ENCODE peak calls at places on chromosomes 1 and 21, in five cellular contexts. One of them, this sample, is unnamed.

GRCh38 chr1:230186874-230187273 is 119.8 kb downstream of the GALNT2 start:
- DNase-seq in GM23338: no peak
- DNase-seq in Panc1: no peak
- DNase-seq in GM12892: no peak
- DNase-seq in sigmoid colon: no peak
- DNase-seq in this sample: no peak

GRCh38 chr1:35748326-35748725 is 21.5 kb downstream of the CLSPN start:
- DNase-seq in GM23338: no peak
- DNase-seq in Panc1: no peak
- DNase-seq in GM12892: no peak
- DNase-seq in sigmoid colon: no peak
- DNase-seq in this sample: no peak

GRCh38 chr1:27109103-27109822 is 45.7 kb downstream of the SLC9A1 start:
- DNase-seq in GM23338: peak
- DNase-seq in Panc1: no peak
- DNase-seq in GM12892: no peak
- DNase-seq in sigmoid colon: no peak
- DNase-seq in this sample: no peak

GRCh38 chr1:21766210-21766609 is 16.7 kb downstream of the USP48 start:
- DNase-seq in GM23338: no peak
- DNase-seq in Panc1: no peak
- DNase-seq in GM12892: no peak
- DNase-seq in sigmoid colon: no peak
- DNase-seq in this sample: no peak

GRCh38 chr1:167715653-167716302 is 6.0 kb upstream of the MPZL1 start:
- DNase-seq in GM23338: no peak
- DNase-seq in Panc1: no peak
- DNase-seq in GM12892: no peak
- DNase-seq in sigmoid colon: no peak
- DNase-seq in this sample: no peak

GRCh38 chr1:64546018-64546417 is 76.1 kb downstream of the CACHD1 start:
- DNase-seq in GM23338: peak
- DNase-seq in Panc1: no peak
- DNase-seq in GM12892: no peak
- DNase-seq in sigmoid colon: no peak
- DNase-seq in this sample: no peak

GRCh38 chr1:100955322-100955721 is 59.4 kb downstream of the SLC30A7 start:
- DNase-seq in GM23338: no peak
- DNase-seq in Panc1: no peak
- DNase-seq in GM12892: no peak
- DNase-seq in sigmoid colon: no peak
- DNase-seq in this sample: no peak

GRCh38 chr1:62417351-62417999 is 19.4 kb upstream of the USP1 start:
- DNase-seq in GM23338: no peak
- DNase-seq in Panc1: no peak
- DNase-seq in GM12892: no peak
- DNase-seq in sigmoid colon: no peak
- DNase-seq in this sample: no peak

GRCh38 chr1:47436979-47437517 is 796 bp upstream of the FOXD2 start:
- DNase-seq in GM23338: peak
- DNase-seq in Panc1: no peak
- DNase-seq in GM12892: no peak
- DNase-seq in sigmoid colon: no peak
- DNase-seq in this sample: no peak

GRCh38 chr1:85394130-85394529 is 70.8 kb downstream of the DDAH1 start:
- DNase-seq in GM23338: no peak
- DNase-seq in Panc1: no peak
- DNase-seq in GM12892: no peak
- DNase-seq in sigmoid colon: no peak
- DNase-seq in this sample: no peak

GRCh38 chr1:927741-928140 is 4.0 kb downstream of the SAMD11 start:
- DNase-seq in GM23338: no peak
- DNase-seq in Panc1: no peak
- DNase-seq in GM12892: no peak
- DNase-seq in sigmoid colon: no peak
- DNase-seq in this sample: no peak

GRCh38 chr1:927234-927633 is 3.5 kb downstream of the SAMD11 start:
- DNase-seq in GM23338: no peak
- DNase-seq in Panc1: no peak
- DNase-seq in GM12892: no peak
- DNase-seq in sigmoid colon: no peak
- DNase-seq in this sample: no peak

GRCh38 chr1:923991-924618 is 382 bp downstream of the SAMD11 start:
- DNase-seq in GM23338: no peak
- DNase-seq in Panc1: no peak
- DNase-seq in GM12892: no peak
- DNase-seq in sigmoid colon: no peak
- DNase-seq in this sample: no peak

GRCh38 chr1:924619-925323 is 1.0 kb downstream of the SAMD11 start:
- DNase-seq in GM23338: peak
- DNase-seq in Panc1: no peak
- DNase-seq in GM12892: no peak
- DNase-seq in sigmoid colon: no peak
- DNase-seq in this sample: no peak

GRCh38 chr1:925532-926421 is 2.1 kb downstream of the SAMD11 start:
- DNase-seq in GM23338: no peak
- DNase-seq in Panc1: no peak
- DNase-seq in GM12892: no peak
- DNase-seq in sigmoid colon: no peak
- DNase-seq in this sample: no peak
- TF ChIP-seq POLR2AphosphoS5 in GM23338: no peak
- TF ChIP-seq POLR2AphosphoS5 in Panc1: peak
- TF ChIP-seq POLR2AphosphoS5 in GM12892: no peak
- TF ChIP-seq POLR2AphosphoS5 in sigmoid colon: no peak
- TF ChIP-seq POLR2AphosphoS5 in this sample: no peak

GRCh38 chr21:25573409-25574206 is 33.7 kb downstream of the MRPL39 start:
- DNase-seq in GM23338: no peak
- DNase-seq in Panc1: peak
- DNase-seq in GM12892: no peak
- DNase-seq in sigmoid colon: no peak
- DNase-seq in this sample: no peak
- TF ChIP-seq POLR2AphosphoS5 in GM23338: no peak
- TF ChIP-seq POLR2AphosphoS5 in Panc1: no peak
- TF ChIP-seq POLR2AphosphoS5 in GM12892: peak
- TF ChIP-seq POLR2AphosphoS5 in sigmoid colon: no peak
- TF ChIP-seq POLR2AphosphoS5 in this sample: no peak

DNA sequence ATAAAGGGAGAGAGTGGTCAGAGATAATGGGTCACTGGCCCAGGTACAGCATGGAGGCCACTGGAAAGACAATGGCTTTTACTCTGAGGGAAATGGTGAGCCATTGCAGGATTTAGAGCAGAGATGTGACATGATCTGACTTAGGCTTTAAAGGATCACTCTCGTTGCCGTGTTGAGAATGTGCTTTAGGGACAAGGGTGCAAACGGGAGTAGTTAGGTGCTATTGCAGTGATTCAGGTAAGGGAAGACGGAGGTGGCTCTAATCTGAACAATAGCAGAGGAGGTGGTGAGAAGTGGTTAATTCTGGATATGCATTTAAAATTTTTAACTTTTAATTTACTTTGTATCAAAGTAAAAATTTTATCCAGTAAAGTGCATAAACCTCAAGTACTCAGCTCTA is 9.8 kb downstream of the ADORA1 start:
- DNase-seq in GM23338: no peak
- DNase-seq in Panc1: no peak
- DNase-seq in GM12892: no peak
- DNase-seq in sigmoid colon: peak
- DNase-seq in this sample: no peak
- TF ChIP-seq POLR2AphosphoS5 in GM23338: no peak
- TF ChIP-seq POLR2AphosphoS5 in Panc1: no peak
- TF ChIP-seq POLR2AphosphoS5 in GM12892: no peak
- TF ChIP-seq POLR2AphosphoS5 in sigmoid colon: no peak
- TF ChIP-seq POLR2AphosphoS5 in this sample: no peak

GRCh38 chr1:244850896-244851295 is 13.4 kb downstream of the HNRNPU start:
- DNase-seq in GM23338: no peak
- DNase-seq in Panc1: no peak
- DNase-seq in GM12892: no peak
- DNase-seq in sigmoid colon: no peak
- DNase-seq in this sample: no peak

GRCh38 chr1:244852694-244853093 is 11.6 kb downstream of the HNRNPU start:
- DNase-seq in GM23338: no peak
- DNase-seq in Panc1: no peak
- DNase-seq in GM12892: no peak
- DNase-seq in sigmoid colon: no peak
- DNase-seq in this sample: no peak

GRCh38 chr1:244851546-244852231 is 12.7 kb downstream of the HNRNPU start:
- DNase-seq in GM23338: no peak
- DNase-seq in Panc1: no peak
- DNase-seq in GM12892: no peak
- DNase-seq in sigmoid colon: no peak
- DNase-seq in this sample: no peak

GRCh38 chr1:244849189-244849866 is 13.9 kb downstream of the COX20 start:
- DNase-seq in GM23338: no peak
- DNase-seq in Panc1: no peak
- DNase-seq in GM12892: no peak
- DNase-seq in sigmoid colon: no peak
- DNase-seq in this sample: no peak

GRCh38 chr1:244850099-244850852 is 14.1 kb downstream of the HNRNPU start:
- DNase-seq in GM23338: no peak
- DNase-seq in Panc1: no peak
- DNase-seq in GM12892: no peak
- DNase-seq in sigmoid colon: no peak
- DNase-seq in this sample: no peak
- TF ChIP-seq POLR2AphosphoS5 in GM23338: no peak
- TF ChIP-seq POLR2AphosphoS5 in Panc1: no peak
- TF ChIP-seq POLR2AphosphoS5 in GM12892: peak
- TF ChIP-seq POLR2AphosphoS5 in sigmoid colon: no peak
- TF ChIP-seq POLR2AphosphoS5 in this sample: no peak

GRCh38 chr1:201888282-201889033 is at the start of gene SHISA4:
- DNase-seq in GM23338: peak
- DNase-seq in Panc1: no peak
- DNase-seq in GM12892: no peak
- DNase-seq in sigmoid colon: peak
- DNase-seq in this sample: no peak
- TF ChIP-seq POLR2AphosphoS5 in GM23338: peak
- TF ChIP-seq POLR2AphosphoS5 in Panc1: peak
- TF ChIP-seq POLR2AphosphoS5 in GM12892: no peak
- TF ChIP-seq POLR2AphosphoS5 in sigmoid colon: peak
- TF ChIP-seq POLR2AphosphoS5 in this sample: peak